ENCODE peak calls at places on chromosomes 4 and X, in ten cellular contexts. I is glomerular endothelial cell; N is heart left ventricle; T is ELF-1; G is stimulated activated naive CD4-positive, alpha-beta T cell; X is CD4-positive, alpha-beta T cell; M is neural crest cell; U is dermis microvascular lymphatic vessel endothelial cell; V is H1; K is stimulated activated CD4-positive, alpha-beta T cell treated with anti-CD3 and anti-CD28 coated beads, Interleukin-15, amount 100 ng/mL, for 1 hour. S is an unnamed sample.

GRCh38 chr4:151930372-151930771 is 169.6 kb upstream of the GATB start:
- DNase-seq in I (no peak), N (peak), T (peak), G (no peak), X (no peak), M (no peak), U (no peak), V (no peak), K (no peak), S (no peak)

GRCh38 chr4:126023946-126024345 is 709.2 kb downstream of the FAT4 start:
- DNase-seq in I (no peak), N (no peak), T (no peak), G (no peak), X (no peak), M (no peak), U (no peak), V (no peak), K (no peak), S (no peak)

GRCh38 chr4:173167793-173168395 is 717 bp upstream of the GALNT7 start:
- DNase-seq in I (no peak), N (peak), T (peak), G (no peak), X (no peak), M (no peak), U (no peak), V (no peak), K (peak), S (peak)

GRCh38 chr4:118033148-118034060 is 882 bp upstream of the NDST3 start:
- DNase-seq in I (no peak), N (no peak), T (peak), G (no peak), X (no peak), M (peak), U (no peak), V (peak), K (no peak), S (peak)

GRCh38 chrX:110403839-110404238 is 45.2 kb downstream of the RTL9 start:
- DNase-seq in I (no peak), N (no peak), T (no peak), G (no peak), X (no peak), M (no peak), U (no peak), V (no peak), K (no peak), S (no peak)

GRCh38 chrX:120429776-120430535 is 39.1 kb downstream of the LAMP2 start:
- DNase-seq in I (no peak), N (no peak), T (no peak), G (no peak), X (no peak), M (no peak), U (no peak), V (no peak), K (no peak), S (no peak)

GRCh38 chr4:10090467-10091250 is 25.9 kb downstream of the WDR1 start:
- DNase-seq in I (no peak), N (no peak), T (no peak), G (no peak), X (no peak), M (no peak), U (no peak), V (no peak), K (no peak), S (peak)

GRCh38 chr4:5758741-5759140 is 47.7 kb downstream of the EVC start:
- DNase-seq in I (no peak), N (no peak), T (no peak), G (no peak), X (no peak), M (no peak), U (no peak), V (no peak), K (peak), S (no peak)

GRCh38 chrX:38985375-38985774 is 184.1 kb downstream of the MID1IP1 start:
- DNase-seq in I (no peak), N (no peak), T (no peak), G (peak), X (no peak), M (no peak), U (no peak), V (no peak), K (no peak), S (no peak)

GRCh38 chr4:128653514-128654420 is 155.7 kb upstream of the JADE1 start:
- DNase-seq in I (no peak), N (peak), T (peak), G (no peak), X (no peak), M (no peak), U (no peak), V (no peak), K (no peak), S (no peak)

GRCh38 chr4:24816797-24817196 is 21.4 kb downstream of the SOD3 start:
- DNase-seq in I (no peak), N (no peak), T (no peak), G (no peak), X (no peak), M (peak), U (peak), V (no peak), K (no peak), S (no peak)

GRCh38 chrX:23578079-23578478 is 89.2 kb upstream of the PRDX4 start:
- DNase-seq in I (no peak), N (no peak), T (no peak), G (no peak), X (no peak), M (no peak), U (no peak), V (no peak), K (no peak), S (no peak)

GRCh38 chr4:64539234-64539849 is 130.1 kb upstream of the TECRL start:
- DNase-seq in I (peak), N (peak), T (no peak), G (no peak), X (no peak), M (peak), U (peak), V (no peak), K (no peak), S (no peak)

GRCh38 chr4:9847971-9848764 is 66.7 kb downstream of the DRD5 start:
- DNase-seq in I (no peak), N (no peak), T (no peak), G (no peak), X (no peak), M (no peak), U (no peak), V (peak), K (no peak), S (no peak)

GRCh38 chrX:101347859-101348451 is 587 bp downstream of the TIMM8A start:
- DNase-seq in I (no peak), N (peak), T (no peak), G (no peak), X (no peak), M (no peak), U (no peak), V (no peak), K (no peak), S (peak)

GRCh38 chr4:68748181-68748981 is 67.4 kb upstream of the UGT2B10 start:
- DNase-seq in I (no peak), N (no peak), T (no peak), G (no peak), X (no peak), M (no peak), U (no peak), V (no peak), K (no peak), S (peak)

GRCh38 chr4:40848251-40848650 is 98.5 kb downstream of the NSUN7 start:
- DNase-seq in I (no peak), N (no peak), T (peak), G (no peak), X (no peak), M (no peak), U (no peak), V (no peak), K (no peak), S (no peak)

GRCh38 chr4:15186149-15186548 is 183.9 kb downstream of the CPEB2 start:
- DNase-seq in I (no peak), N (no peak), T (no peak), G (no peak), X (no peak), M (no peak), U (no peak), V (no peak), K (no peak), S (no peak)

GRCh38 chr4:146959692-146960091 is 14.0 kb upstream of the TTC29 start:
- DNase-seq in I (no peak), N (no peak), T (no peak), G (no peak), X (no peak), M (no peak), U (no peak), V (no peak), K (no peak), S (no peak)

GRCh38 chr4:36333303-36333877 is 52.0 kb downstream of the DTHD1 start:
- DNase-seq in I (no peak), N (no peak), T (no peak), G (no peak), X (no peak), M (no peak), U (no peak), V (no peak), K (no peak), S (no peak)

GRCh38 chr4:7668826-7669225 is 234.1 kb upstream of the PSAPL1 start:
- DNase-seq in I (no peak), N (no peak), T (no peak), G (no peak), X (no peak), M (no peak), U (no peak), V (no peak), K (no peak), S (no peak)

GRCh38 chr4:97370581-97370980 is 772.7 kb downstream of the STPG2 start:
- DNase-seq in I (no peak), N (no peak), T (no peak), G (no peak), X (no peak), M (no peak), U (no peak), V (no peak), K (no peak), S (no peak)

GRCh38 chr4:28229092-28229491 is 1368.5 kb downstream of the STIM2 start:
- DNase-seq in I (no peak), N (no peak), T (peak), G (no peak), X (no peak), M (no peak), U (no peak), V (no peak), K (no peak), S (no peak)

GRCh38 chr4:113236916-113237315 is 187.5 kb downstream of the ANK2 start:
- DNase-seq in I (no peak), N (no peak), T (no peak), G (no peak), X (no peak), M (no peak), U (no peak), V (no peak), K (no peak), S (no peak)

GRCh38 chr4:184392748-184393334 is 81.5 kb downstream of the IRF2 start:
- DNase-seq in I (no peak), N (no peak), T (no peak), G (no peak), X (no peak), M (no peak), U (no peak), V (no peak), K (no peak), S (peak)

GRCh38 chrX:69493193-69493592 is 10.9 kb upstream of the NALF2 start:
- DNase-seq in I (no peak), N (peak), T (peak), G (no peak), X (peak), M (peak), U (no peak), V (peak), K (no peak), S (peak)

GRCh38 chr4:25792843-25793242 is 69.9 kb downstream of the SEL1L3 start:
- DNase-seq in I (no peak), N (no peak), T (no peak), G (no peak), X (no peak), M (no peak), U (no peak), V (no peak), K (no peak), S (no peak)

GRCh38 chr4:102511830-102512605 is 10.9 kb downstream of the NFKB1 start:
- DNase-seq in I (no peak), N (no peak), T (no peak), G (no peak), X (no peak), M (no peak), U (no peak), V (no peak), K (no peak), S (no peak)

GRCh38 chr4:35365186-35365585 is 879.1 kb downstream of the ARAP2 start:
- DNase-seq in I (no peak), N (no peak), T (no peak), G (no peak), X (no peak), M (no peak), U (no peak), V (no peak), K (no peak), S (no peak)

GRCh38 chr4:17812801-17813200 is 2.0 kb downstream of the NCAPG start:
- DNase-seq in I (no peak), N (no peak), T (no peak), G (no peak), X (no peak), M (no peak), U (no peak), V (no peak), K (no peak), S (no peak)

GRCh38 chr4:182338731-182339130 is 95.5 kb downstream of the TENM3 start:
- DNase-seq in I (no peak), N (no peak), T (no peak), G (no peak), X (no peak), M (no peak), U (no peak), V (no peak), K (no peak), S (no peak)

GRCh38 chr4:37717575-37717974 is 31.4 kb upstream of the RELL1 start:
- DNase-seq in I (no peak), N (no peak), T (no peak), G (no peak), X (no peak), M (no peak), U (no peak), V (no peak), K (no peak), S (no peak)

GRCh38 chr4:5883916-5884315 is 9.0 kb downstream of the CRMP1 start:
- DNase-seq in I (no peak), N (no peak), T (no peak), G (no peak), X (no peak), M (no peak), U (no peak), V (no peak), K (no peak), S (no peak)

GRCh38 chrX:108298165-108298602 is 140.0 kb downstream of the COL4A6 start:
- DNase-seq in I (no peak), N (no peak), T (no peak), G (no peak), X (no peak), M (no peak), U (no peak), V (no peak), K (no peak), S (peak)

GRCh38 chr4:90254357-90254756 is 127.2 kb downstream of the CCSER1 start:
- DNase-seq in I (no peak), N (no peak), T (no peak), G (no peak), X (no peak), M (no peak), U (no peak), V (no peak), K (no peak), S (no peak)

GRCh38 chrX:100609591-100609990 is 24.9 kb downstream of the TNMD start:
- DNase-seq in I (no peak), N (no peak), T (no peak), G (no peak), X (no peak), M (no peak), U (no peak), V (no peak), K (no peak), S (no peak)

GRCh38 chr4:106355193-106355592 is 13.4 kb downstream of the GIMD1 start:
- DNase-seq in I (no peak), N (no peak), T (no peak), G (no peak), X (no peak), M (no peak), U (no peak), V (no peak), K (no peak), S (peak)

S was measured in right lobe of liver.